ENCODE peak calls at places on chromosomes 6 and 20, in five cellular contexts. J is HL-60, R is NCI-H226, Q is WTC11, V is T-helper 17 cell. H is an unnamed sample.

GRCh38 chr6:163533443-163533842 is 118.9 kb downstream of the QKI start:
- DNase-seq in R (peak; percentile 76), J (peak; percentile 10), V (no peak), Q (no peak), H (no peak)

GRCh38 chr6:12381587-12381986 is 91.4 kb downstream of the EDN1 start:
- DNase-seq in R (peak; percentile 18), V (no peak), Q (no peak), J (no peak), H (no peak)

GRCh38 chr6:76684881-76685280 is 612.4 kb upstream of the IMPG1 start:
- DNase-seq in V (no peak), J (no peak), R (no peak), Q (no peak), H (no peak)

GRCh38 chr6:135002229-135002844 is 52.3 kb downstream of the HBS1L start:
- DNase-seq in V (no peak), Q (no peak), R (no peak), J (no peak), H (no peak)

GRCh38 chr6:133309579-133309978 is 68.4 kb downstream of the EYA4 start:
- DNase-seq in Q (no peak), R (no peak), J (no peak), V (no peak), H (no peak)

GRCh38 chr6:38843798-38844197 is 128.7 kb downstream of the DNAH8 start:
- DNase-seq in R (no peak), Q (peak; percentile 17), V (no peak), J (no peak), H (no peak)

GRCh38 chr20:58612021-58612700 is 38.9 kb upstream of the STX16 start:
- DNase-seq in V (no peak), R (no peak), J (no peak), Q (no peak), H (no peak)

GRCh38 chr6:81789303-81789702 is 36.8 kb upstream of the TENT5A start:
- DNase-seq in Q (no peak), V (no peak), J (no peak), R (no peak), H (no peak)

GRCh38 chr20:63290677-63291472 is 2.1 kb upstream of the COL20A1 start:
- DNase-seq in Q (peak; percentile 86), J (no peak), V (peak; percentile 73), R (peak; percentile 16), H (peak; percentile 41)

H was measured in T-helper 1 cell.